ENCODE peak calls at places on chromosomes 11 and 22, in eight cellular contexts. B is osteocyte, Z is NB4, O is endothelial cell of umbilical vein, D is AG09309, K is MM.1S, A is HCT116, Y is Peyer's patch. X is an unnamed sample.

GRCh38 chr11:65887723-65888162 is 528 bp downstream of the FIBP start:
- DNase-seq in B (no peak), Z (no peak), O (no peak), D (no peak), K (peak; percentile 38), A (no peak), Y (no peak), X (no peak)

GRCh38 chr11:100573911-100574513 is 113.1 kb upstream of the ARHGAP42 start:
- DNase-seq in B (no peak), Z (no peak), O (no peak), D (peak; percentile 13), K (no peak), A (no peak), Y (no peak), X (no peak)

GRCh38 chr11:114099392-114100178 is 40.1 kb downstream of the ZBTB16 start:
- DNase-seq in B (no peak), Z (no peak), O (no peak), D (no peak), K (no peak), A (no peak), Y (no peak), X (no peak)

GRCh38 chr22:26464312-26464711 is 19.3 kb downstream of the HPS4 start:
- DNase-seq in B (no peak), Z (no peak), O (peak; percentile 50), D (no peak), K (no peak), A (no peak), Y (no peak), X (no peak)

GRCh38 chr11:86978247-86978646 is 23.1 kb upstream of the FZD4 start:
- DNase-seq in B (no peak), Z (peak; percentile 37), O (no peak), D (no peak), K (no peak), A (no peak), Y (no peak), X (peak; percentile 25)

GRCh38 chr11:61294717-61295595 is at the start of gene VWCE:
- DNase-seq in B (peak; percentile 86), Z (peak; percentile 82), O (peak; percentile 56), D (no peak), K (peak; percentile 76), A (no peak), Y (peak; percentile 73), X (peak; percentile 49)

GRCh38 chr11:71459076-71459766 is 6.2 kb downstream of the NADSYN1 start:
- DNase-seq in B (no peak), Z (no peak), O (no peak), D (no peak), K (no peak), A (no peak), Y (peak; percentile 28), X (no peak)

GRCh38 chr11:4167292-4167691 is 72.7 kb downstream of the RRM1 start:
- DNase-seq in B (no peak), Z (no peak), O (no peak), D (no peak), K (no peak), A (no peak), Y (no peak), X (no peak)

GRCh38 chr22:44786136-44786535 is 33.8 kb downstream of the ARHGAP8 start:
- DNase-seq in B (no peak), Z (no peak), O (no peak), D (no peak), K (no peak), A (no peak), Y (no peak), X (no peak)

GRCh38 chr22:26656896-26657851 is at the start of gene MIAT:
- DNase-seq in B (no peak), Z (no peak), O (no peak), D (no peak), K (peak; percentile 79), A (no peak), Y (no peak), X (peak; percentile 48)

GRCh38 chr22:39475337-39475736 is 18.5 kb downstream of the MGAT3 start:
- DNase-seq in B (no peak), Z (no peak), O (no peak), D (no peak), K (no peak), A (no peak), Y (peak; percentile 52), X (no peak)

GRCh38 chr11:79119491-79120284 is 321.1 kb downstream of the TENM4 start:
- DNase-seq in B (no peak), Z (no peak), O (no peak), D (no peak), K (no peak), A (no peak), Y (no peak), X (no peak)

GRCh38 chr11:8615633-8616032 is 21.6 kb upstream of the STK33 start:
- DNase-seq in B (no peak), Z (no peak), O (no peak), D (no peak), K (no peak), A (no peak), Y (no peak), X (no peak)

GRCh38 chr11:3964056-3964455 is 108.6 kb downstream of the STIM1 start:
- DNase-seq in B (no peak), Z (no peak), O (no peak), D (no peak), K (no peak), A (no peak), Y (no peak), X (no peak)

GRCh38 chr11:61978703-61979661 is 11.5 kb upstream of the FTH1 start:
- DNase-seq in B (no peak), Z (no peak), O (peak; percentile 87), D (no peak), K (no peak), A (no peak), Y (peak; percentile 40), X (peak; percentile 46)

GRCh38 chr11:69812256-69812655 is 7.0 kb downstream of the FGF3 start:
- DNase-seq in B (no peak), Z (no peak), O (no peak), D (no peak), K (no peak), A (no peak), Y (no peak), X (no peak)

GRCh38 chr11:31397239-31397834 is 27.7 kb downstream of the DNAJC24 start:
- DNase-seq in B (no peak), Z (peak; percentile 24), O (peak; percentile 39), D (no peak), K (peak; percentile 26), A (no peak), Y (no peak), X (no peak)

GRCh38 chr11:40337118-40337517 is 1122.3 kb downstream of the LRRC4C start:
- DNase-seq in B (no peak), Z (no peak), O (peak; percentile 83), D (no peak), K (no peak), A (no peak), Y (no peak), X (peak; percentile 81)

GRCh38 chr11:40338062-40338461 is 1121.4 kb downstream of the LRRC4C start:
- DNase-seq in B (no peak), Z (no peak), O (peak; percentile 3), D (no peak), K (no peak), A (no peak), Y (no peak), X (no peak)

DNA sequence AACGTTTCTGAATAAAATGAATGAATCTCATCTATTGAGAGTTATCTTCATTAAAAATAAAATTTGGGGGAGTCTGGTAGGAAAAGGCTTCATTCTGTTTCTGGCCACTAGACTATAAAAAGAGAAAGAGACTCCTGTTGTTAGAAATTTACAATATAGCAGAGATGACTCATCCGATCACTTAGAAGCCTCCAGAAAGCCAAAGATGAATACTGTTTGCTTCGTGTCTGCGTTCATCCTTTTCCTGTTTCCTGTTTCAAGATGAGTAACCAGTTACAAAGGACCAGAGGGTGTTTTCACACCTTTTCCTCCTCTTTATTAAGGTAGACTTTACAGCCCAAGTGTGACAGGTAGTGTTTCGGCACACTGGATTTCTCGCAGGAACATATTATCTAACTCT is 1120.7 kb downstream of the LRRC4C start:
- DNase-seq in B (no peak), Z (no peak), O (peak; percentile 82), D (no peak), K (no peak), A (no peak), Y (no peak), X (peak; percentile 52)
- TF ChIP-seq CTCF in B (no peak), Z (no peak), O (no peak), D (no peak), K (no peak), A (no peak), Y (no peak), X (no peak)

DNA sequence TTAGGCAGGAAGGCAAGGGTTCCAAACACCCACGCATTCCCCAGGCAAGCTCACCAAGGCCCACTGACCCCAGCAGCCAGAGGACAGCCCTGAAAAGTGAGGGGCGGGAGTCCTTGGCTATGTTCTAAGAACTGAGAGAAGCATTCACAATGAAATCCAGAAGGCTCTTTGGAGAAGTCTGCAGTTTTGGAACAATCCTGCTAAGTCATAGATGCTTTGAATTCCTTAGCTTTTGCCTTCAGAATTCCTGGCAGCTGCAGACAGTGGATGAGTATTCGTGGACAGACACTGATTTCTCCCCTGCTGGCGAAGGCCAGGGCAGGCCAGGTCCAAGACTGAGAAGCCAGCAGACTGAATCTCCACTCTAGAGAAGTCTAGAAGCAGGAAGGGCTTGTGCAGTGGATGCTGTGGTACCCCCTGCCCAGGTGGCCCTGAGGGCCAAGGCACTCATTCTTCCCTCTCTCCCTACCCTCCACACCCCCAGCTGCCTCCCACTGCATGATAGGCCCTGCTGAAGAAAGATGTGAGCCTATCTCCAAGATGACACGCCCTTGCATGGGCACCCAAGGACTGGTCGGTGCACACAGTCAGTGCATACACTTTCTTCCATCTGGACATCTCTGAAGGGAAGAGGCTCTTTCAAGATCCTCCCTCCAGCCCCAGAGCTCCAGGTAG is 133.2 kb upstream of the TEAD1 start:
- DNase-seq in B (peak; percentile 80), Z (no peak), O (no peak), D (peak; percentile 80), K (no peak), A (no peak), Y (no peak), X (peak; percentile 75)
- TF ChIP-seq CTCF in B (peak; percentile 45), Z (no peak), O (no peak), D (peak; percentile 57), K (no peak), A (no peak), Y (no peak), X (peak; percentile 46)

GRCh38 chr11:9992306-9992705 is 301.7 kb downstream of the SBF2 start:
- DNase-seq in B (no peak), Z (no peak), O (no peak), D (no peak), K (no peak), A (no peak), Y (no peak), X (peak; percentile 61)

GRCh38 chr11:9990221-9990973 is 303.6 kb downstream of the SBF2 start:
- DNase-seq in B (no peak), Z (peak; percentile 12), O (peak; percentile 18), D (no peak), K (no peak), A (no peak), Y (no peak), X (peak; percentile 62)
- TF ChIP-seq CTCF in B (peak; percentile 31), Z (no peak), O (no peak), D (no peak), K (no peak), A (no peak), Y (no peak), X (no peak)

DNA sequence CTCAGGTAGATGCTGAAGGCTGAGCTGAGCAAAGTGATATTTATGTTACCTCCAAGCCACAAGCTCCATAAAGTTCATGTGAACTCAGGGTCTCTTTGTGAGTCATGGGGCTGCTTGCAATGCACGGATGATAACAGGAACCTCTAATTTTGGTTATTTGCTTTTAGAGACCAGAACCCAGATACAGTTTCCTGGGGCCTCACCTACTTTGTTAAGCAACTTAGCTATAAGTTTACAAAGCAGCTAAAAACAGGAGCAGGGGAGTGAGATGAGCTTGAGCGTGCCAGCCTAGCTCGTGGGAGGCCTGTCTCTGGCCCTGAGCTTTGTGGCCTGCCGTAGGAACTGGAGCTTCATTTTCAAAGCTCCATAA is 29.2 kb downstream of the SREBF2 start:
- DNase-seq in B (no peak), Z (peak; percentile 90), O (no peak), D (no peak), K (no peak), A (no peak), Y (no peak), X (peak; percentile 37)
- TF ChIP-seq CTCF in B (no peak), Z (no peak), O (no peak), D (no peak), K (no peak), A (no peak), Y (no peak), X (no peak)

X was measured in fibroblast of lung.